ENCODE peak calls at places on chromosomes 3 and 15, in eight cellular contexts. One of them, this sample, is unnamed.

GRCh38 chr3:31862861-31863260 is 118.2 kb downstream of the OSBPL10 start:
- DNase-seq in HTR-8/SVneo: no peak
- DNase-seq in AG04449: no peak
- DNase-seq in KG1: no peak
- DNase-seq in HCEC 1CT: peak
- DNase-seq in stimulated activated CD8-positive, alpha-beta memory T cell treated with anti-CD3 and anti-CD28 coated beads, Interleukin-4, amount 100 ng/mL, for 24 hours: no peak
- DNase-seq in GF-D8: no peak
- DNase-seq in NCI-H748 treated with DMSO at 0.1 percent for 48 hours: no peak
- DNase-seq in this sample: no peak

GRCh38 chr15:51011212-51011611 is 83.5 kb downstream of the TNFAIP8L3 start:
- DNase-seq in GF-D8: no peak
- DNase-seq in HTR-8/SVneo: no peak
- DNase-seq in KG1: no peak
- DNase-seq in stimulated activated CD8-positive, alpha-beta memory T cell treated with anti-CD3 and anti-CD28 coated beads, Interleukin-4, amount 100 ng/mL, for 24 hours: no peak
- DNase-seq in NCI-H748 treated with DMSO at 0.1 percent for 48 hours: no peak
- DNase-seq in AG04449: no peak
- DNase-seq in HCEC 1CT: no peak
- DNase-seq in this sample: no peak

GRCh38 chr3:139772539-139773500 is 95.0 kb upstream of the NMNAT3 start:
- DNase-seq in GF-D8: no peak
- DNase-seq in stimulated activated CD8-positive, alpha-beta memory T cell treated with anti-CD3 and anti-CD28 coated beads, Interleukin-4, amount 100 ng/mL, for 24 hours: no peak
- DNase-seq in NCI-H748 treated with DMSO at 0.1 percent for 48 hours: no peak
- DNase-seq in HCEC 1CT: peak
- DNase-seq in KG1: no peak
- DNase-seq in HTR-8/SVneo: peak
- DNase-seq in AG04449: peak
- DNase-seq in this sample: no peak

GRCh38 chr15:23687143-23687470 is at the start of gene NDN:
- DNase-seq in GF-D8: no peak
- DNase-seq in KG1: no peak
- DNase-seq in stimulated activated CD8-positive, alpha-beta memory T cell treated with anti-CD3 and anti-CD28 coated beads, Interleukin-4, amount 100 ng/mL, for 24 hours: no peak
- DNase-seq in NCI-H748 treated with DMSO at 0.1 percent for 48 hours: no peak
- DNase-seq in HCEC 1CT: no peak
- DNase-seq in HTR-8/SVneo: no peak
- DNase-seq in AG04449: no peak
- DNase-seq in this sample: no peak

GRCh38 chr15:39359736-39360135 is 221.1 kb upstream of the THBS1 start:
- DNase-seq in HCEC 1CT: no peak
- DNase-seq in NCI-H748 treated with DMSO at 0.1 percent for 48 hours: no peak
- DNase-seq in KG1: no peak
- DNase-seq in GF-D8: no peak
- DNase-seq in AG04449: no peak
- DNase-seq in HTR-8/SVneo: no peak
- DNase-seq in stimulated activated CD8-positive, alpha-beta memory T cell treated with anti-CD3 and anti-CD28 coated beads, Interleukin-4, amount 100 ng/mL, for 24 hours: no peak
- DNase-seq in this sample: no peak

GRCh38 chr15:47517737-47518136 is 199.6 kb upstream of the SEMA6D start:
- DNase-seq in AG04449: no peak
- DNase-seq in HCEC 1CT: no peak
- DNase-seq in HTR-8/SVneo: no peak
- DNase-seq in GF-D8: no peak
- DNase-seq in NCI-H748 treated with DMSO at 0.1 percent for 48 hours: no peak
- DNase-seq in KG1: no peak
- DNase-seq in stimulated activated CD8-positive, alpha-beta memory T cell treated with anti-CD3 and anti-CD28 coated beads, Interleukin-4, amount 100 ng/mL, for 24 hours: no peak
- DNase-seq in this sample: no peak

GRCh38 chr3:146164506-146164905 is 3.5 kb upstream of the PLOD2 start:
- DNase-seq in KG1: no peak
- DNase-seq in AG04449: no peak
- DNase-seq in GF-D8: no peak
- DNase-seq in stimulated activated CD8-positive, alpha-beta memory T cell treated with anti-CD3 and anti-CD28 coated beads, Interleukin-4, amount 100 ng/mL, for 24 hours: no peak
- DNase-seq in NCI-H748 treated with DMSO at 0.1 percent for 48 hours: no peak
- DNase-seq in HCEC 1CT: no peak
- DNase-seq in HTR-8/SVneo: no peak
- DNase-seq in this sample: no peak

GRCh38 chr15:67172172-67172571 is 82.3 kb downstream of the AAGAB start:
- DNase-seq in AG04449: no peak
- DNase-seq in stimulated activated CD8-positive, alpha-beta memory T cell treated with anti-CD3 and anti-CD28 coated beads, Interleukin-4, amount 100 ng/mL, for 24 hours: no peak
- DNase-seq in HTR-8/SVneo: no peak
- DNase-seq in KG1: no peak
- DNase-seq in GF-D8: no peak
- DNase-seq in HCEC 1CT: peak
- DNase-seq in NCI-H748 treated with DMSO at 0.1 percent for 48 hours: no peak
- DNase-seq in this sample: no peak

GRCh38 chr3:134463676-134464611 is 21.8 kb downstream of the ANAPC13 start:
- DNase-seq in AG04449: peak
- DNase-seq in HCEC 1CT: peak
- DNase-seq in GF-D8: no peak
- DNase-seq in HTR-8/SVneo: no peak
- DNase-seq in stimulated activated CD8-positive, alpha-beta memory T cell treated with anti-CD3 and anti-CD28 coated beads, Interleukin-4, amount 100 ng/mL, for 24 hours: no peak
- DNase-seq in KG1: no peak
- DNase-seq in NCI-H748 treated with DMSO at 0.1 percent for 48 hours: no peak
- DNase-seq in this sample: no peak

GRCh38 chr3:133414021-133414392 is 14.2 kb downstream of the BFSP2 start:
- DNase-seq in NCI-H748 treated with DMSO at 0.1 percent for 48 hours: no peak
- DNase-seq in HCEC 1CT: no peak
- DNase-seq in GF-D8: no peak
- DNase-seq in KG1: no peak
- DNase-seq in HTR-8/SVneo: no peak
- DNase-seq in AG04449: no peak
- DNase-seq in stimulated activated CD8-positive, alpha-beta memory T cell treated with anti-CD3 and anti-CD28 coated beads, Interleukin-4, amount 100 ng/mL, for 24 hours: no peak
- DNase-seq in this sample: no peak

GRCh38 chr3:81485444-81485865 is 276.0 kb downstream of the GBE1 start:
- DNase-seq in NCI-H748 treated with DMSO at 0.1 percent for 48 hours: no peak
- DNase-seq in HCEC 1CT: peak
- DNase-seq in KG1: no peak
- DNase-seq in stimulated activated CD8-positive, alpha-beta memory T cell treated with anti-CD3 and anti-CD28 coated beads, Interleukin-4, amount 100 ng/mL, for 24 hours: no peak
- DNase-seq in GF-D8: no peak
- DNase-seq in AG04449: peak
- DNase-seq in HTR-8/SVneo: no peak
- DNase-seq in this sample: no peak

GRCh38 chr15:99279783-99280307 is 28.6 kb downstream of the LRRC28 start:
- DNase-seq in HCEC 1CT: no peak
- DNase-seq in NCI-H748 treated with DMSO at 0.1 percent for 48 hours: no peak
- DNase-seq in HTR-8/SVneo: no peak
- DNase-seq in KG1: no peak
- DNase-seq in stimulated activated CD8-positive, alpha-beta memory T cell treated with anti-CD3 and anti-CD28 coated beads, Interleukin-4, amount 100 ng/mL, for 24 hours: no peak
- DNase-seq in GF-D8: no peak
- DNase-seq in AG04449: no peak
- DNase-seq in this sample: no peak

GRCh38 chr15:89898628-89899302 is 5.0 kb upstream of the AP3S2 start:
- DNase-seq in GF-D8: peak
- DNase-seq in AG04449: no peak
- DNase-seq in stimulated activated CD8-positive, alpha-beta memory T cell treated with anti-CD3 and anti-CD28 coated beads, Interleukin-4, amount 100 ng/mL, for 24 hours: no peak
- DNase-seq in HCEC 1CT: peak
- DNase-seq in KG1: peak
- DNase-seq in HTR-8/SVneo: peak
- DNase-seq in NCI-H748 treated with DMSO at 0.1 percent for 48 hours: no peak
- DNase-seq in this sample: no peak

GRCh38 chr3:72102057-72102711 is 317.2 kb upstream of the PROK2 start:
- DNase-seq in stimulated activated CD8-positive, alpha-beta memory T cell treated with anti-CD3 and anti-CD28 coated beads, Interleukin-4, amount 100 ng/mL, for 24 hours: no peak
- DNase-seq in NCI-H748 treated with DMSO at 0.1 percent for 48 hours: no peak
- DNase-seq in AG04449: no peak
- DNase-seq in HTR-8/SVneo: no peak
- DNase-seq in HCEC 1CT: no peak
- DNase-seq in KG1: peak
- DNase-seq in GF-D8: peak
- DNase-seq in this sample: no peak

GRCh38 chr15:31758126-31758525 is 272.2 kb upstream of the CHRNA7 start:
- DNase-seq in stimulated activated CD8-positive, alpha-beta memory T cell treated with anti-CD3 and anti-CD28 coated beads, Interleukin-4, amount 100 ng/mL, for 24 hours: no peak
- DNase-seq in NCI-H748 treated with DMSO at 0.1 percent for 48 hours: peak
- DNase-seq in GF-D8: no peak
- DNase-seq in AG04449: no peak
- DNase-seq in HCEC 1CT: peak
- DNase-seq in KG1: no peak
- DNase-seq in HTR-8/SVneo: no peak
- DNase-seq in this sample: no peak

GRCh38 chr3:176430244-176430893 is 766.9 kb downstream of the TBL1XR1 start:
- DNase-seq in HTR-8/SVneo: peak
- DNase-seq in HCEC 1CT: peak
- DNase-seq in NCI-H748 treated with DMSO at 0.1 percent for 48 hours: peak
- DNase-seq in GF-D8: no peak
- DNase-seq in KG1: no peak
- DNase-seq in AG04449: peak
- DNase-seq in stimulated activated CD8-positive, alpha-beta memory T cell treated with anti-CD3 and anti-CD28 coated beads, Interleukin-4, amount 100 ng/mL, for 24 hours: no peak
- DNase-seq in this sample: no peak

GRCh38 chr3:194867270-194867983 is 181.7 kb downstream of the FAM43A start:
- DNase-seq in AG04449: no peak
- DNase-seq in stimulated activated CD8-positive, alpha-beta memory T cell treated with anti-CD3 and anti-CD28 coated beads, Interleukin-4, amount 100 ng/mL, for 24 hours: no peak
- DNase-seq in HCEC 1CT: no peak
- DNase-seq in NCI-H748 treated with DMSO at 0.1 percent for 48 hours: no peak
- DNase-seq in HTR-8/SVneo: no peak
- DNase-seq in KG1: no peak
- DNase-seq in GF-D8: no peak
- DNase-seq in this sample: no peak

GRCh38 chr15:88476635-88477038 is 9.1 kb downstream of the MRPS11 start:
- DNase-seq in GF-D8: no peak
- DNase-seq in HCEC 1CT: peak
- DNase-seq in NCI-H748 treated with DMSO at 0.1 percent for 48 hours: no peak
- DNase-seq in stimulated activated CD8-positive, alpha-beta memory T cell treated with anti-CD3 and anti-CD28 coated beads, Interleukin-4, amount 100 ng/mL, for 24 hours: no peak
- DNase-seq in KG1: no peak
- DNase-seq in HTR-8/SVneo: peak
- DNase-seq in AG04449: no peak
- DNase-seq in this sample: no peak

GRCh38 chr3:66177026-66177425 is 43.8 kb upstream of the SLC25A26 start:
- DNase-seq in NCI-H748 treated with DMSO at 0.1 percent for 48 hours: no peak
- DNase-seq in HTR-8/SVneo: no peak
- DNase-seq in GF-D8: no peak
- DNase-seq in stimulated activated CD8-positive, alpha-beta memory T cell treated with anti-CD3 and anti-CD28 coated beads, Interleukin-4, amount 100 ng/mL, for 24 hours: no peak
- DNase-seq in AG04449: no peak
- DNase-seq in HCEC 1CT: no peak
- DNase-seq in KG1: no peak
- DNase-seq in this sample: no peak

GRCh38 chr3:58121183-58121582 is 89.6 kb downstream of the DNASE1L3 start:
- DNase-seq in HTR-8/SVneo: no peak
- DNase-seq in NCI-H748 treated with DMSO at 0.1 percent for 48 hours: no peak
- DNase-seq in GF-D8: no peak
- DNase-seq in stimulated activated CD8-positive, alpha-beta memory T cell treated with anti-CD3 and anti-CD28 coated beads, Interleukin-4, amount 100 ng/mL, for 24 hours: no peak
- DNase-seq in HCEC 1CT: no peak
- DNase-seq in KG1: no peak
- DNase-seq in AG04449: no peak
- DNase-seq in this sample: no peak

GRCh38 chr15:84654689-84655453 is 788 bp upstream of the WDR73 start:
- DNase-seq in HCEC 1CT: peak
- DNase-seq in stimulated activated CD8-positive, alpha-beta memory T cell treated with anti-CD3 and anti-CD28 coated beads, Interleukin-4, amount 100 ng/mL, for 24 hours: peak
- DNase-seq in GF-D8: peak
- DNase-seq in NCI-H748 treated with DMSO at 0.1 percent for 48 hours: peak
- DNase-seq in HTR-8/SVneo: peak
- DNase-seq in AG04449: no peak
- DNase-seq in KG1: peak
- DNase-seq in this sample: peak

GRCh38 chr3:188712257-188712924 is 459.4 kb upstream of the TPRG1 start:
- DNase-seq in GF-D8: peak
- DNase-seq in KG1: no peak
- DNase-seq in stimulated activated CD8-positive, alpha-beta memory T cell treated with anti-CD3 and anti-CD28 coated beads, Interleukin-4, amount 100 ng/mL, for 24 hours: no peak
- DNase-seq in HCEC 1CT: peak
- DNase-seq in AG04449: peak
- DNase-seq in NCI-H748 treated with DMSO at 0.1 percent for 48 hours: no peak
- DNase-seq in HTR-8/SVneo: peak
- DNase-seq in this sample: peak

GRCh38 chr3:63964287-63965073 is 52.3 kb upstream of the SCAANT1 start:
- DNase-seq in stimulated activated CD8-positive, alpha-beta memory T cell treated with anti-CD3 and anti-CD28 coated beads, Interleukin-4, amount 100 ng/mL, for 24 hours: no peak
- DNase-seq in HCEC 1CT: no peak
- DNase-seq in KG1: no peak
- DNase-seq in NCI-H748 treated with DMSO at 0.1 percent for 48 hours: no peak
- DNase-seq in GF-D8: no peak
- DNase-seq in HTR-8/SVneo: no peak
- DNase-seq in AG04449: no peak
- DNase-seq in this sample: peak

GRCh38 chr3:134312072-134312872 is 61.6 kb upstream of the RYK start:
- DNase-seq in KG1: no peak
- DNase-seq in NCI-H748 treated with DMSO at 0.1 percent for 48 hours: no peak
- DNase-seq in GF-D8: no peak
- DNase-seq in HTR-8/SVneo: no peak
- DNase-seq in stimulated activated CD8-positive, alpha-beta memory T cell treated with anti-CD3 and anti-CD28 coated beads, Interleukin-4, amount 100 ng/mL, for 24 hours: no peak
- DNase-seq in AG04449: no peak
- DNase-seq in HCEC 1CT: no peak
- DNase-seq in this sample: no peak

GRCh38 chr15:74226761-74227540 is 9.2 kb upstream of the CCDC33 start:
- DNase-seq in stimulated activated CD8-positive, alpha-beta memory T cell treated with anti-CD3 and anti-CD28 coated beads, Interleukin-4, amount 100 ng/mL, for 24 hours: no peak
- DNase-seq in GF-D8: no peak
- DNase-seq in KG1: no peak
- DNase-seq in HCEC 1CT: no peak
- DNase-seq in AG04449: no peak
- DNase-seq in HTR-8/SVneo: no peak
- DNase-seq in NCI-H748 treated with DMSO at 0.1 percent for 48 hours: no peak
- DNase-seq in this sample: no peak

GRCh38 chr3:16917256-16917935 is 32.6 kb downstream of the PLCL2 start:
- DNase-seq in AG04449: no peak
- DNase-seq in HTR-8/SVneo: no peak
- DNase-seq in GF-D8: no peak
- DNase-seq in KG1: no peak
- DNase-seq in NCI-H748 treated with DMSO at 0.1 percent for 48 hours: no peak
- DNase-seq in HCEC 1CT: peak
- DNase-seq in stimulated activated CD8-positive, alpha-beta memory T cell treated with anti-CD3 and anti-CD28 coated beads, Interleukin-4, amount 100 ng/mL, for 24 hours: no peak
- DNase-seq in this sample: no peak

GRCh38 chr3:167078070-167078622 is 302.0 kb downstream of the ZBBX start:
- DNase-seq in HCEC 1CT: no peak
- DNase-seq in stimulated activated CD8-positive, alpha-beta memory T cell treated with anti-CD3 and anti-CD28 coated beads, Interleukin-4, amount 100 ng/mL, for 24 hours: no peak
- DNase-seq in AG04449: no peak
- DNase-seq in GF-D8: no peak
- DNase-seq in HTR-8/SVneo: no peak
- DNase-seq in KG1: no peak
- DNase-seq in NCI-H748 treated with DMSO at 0.1 percent for 48 hours: no peak
- DNase-seq in this sample: no peak

GRCh38 chr15:60557157-60557556 is 78.2 kb upstream of the ICE2 start:
- DNase-seq in GF-D8: no peak
- DNase-seq in stimulated activated CD8-positive, alpha-beta memory T cell treated with anti-CD3 and anti-CD28 coated beads, Interleukin-4, amount 100 ng/mL, for 24 hours: no peak
- DNase-seq in KG1: no peak
- DNase-seq in AG04449: no peak
- DNase-seq in HTR-8/SVneo: no peak
- DNase-seq in NCI-H748 treated with DMSO at 0.1 percent for 48 hours: no peak
- DNase-seq in HCEC 1CT: no peak
- DNase-seq in this sample: no peak

GRCh38 chr3:135994708-135995335 is 29.3 kb downstream of the PPP2R3A start:
- DNase-seq in KG1: no peak
- DNase-seq in HCEC 1CT: no peak
- DNase-seq in stimulated activated CD8-positive, alpha-beta memory T cell treated with anti-CD3 and anti-CD28 coated beads, Interleukin-4, amount 100 ng/mL, for 24 hours: no peak
- DNase-seq in AG04449: no peak
- DNase-seq in NCI-H748 treated with DMSO at 0.1 percent for 48 hours: peak
- DNase-seq in HTR-8/SVneo: no peak
- DNase-seq in GF-D8: no peak
- DNase-seq in this sample: no peak

GRCh38 chr15:79430901-79431635 is 1.1 kb upstream of the MINAR1 start:
- DNase-seq in GF-D8: no peak
- DNase-seq in KG1: no peak
- DNase-seq in stimulated activated CD8-positive, alpha-beta memory T cell treated with anti-CD3 and anti-CD28 coated beads, Interleukin-4, amount 100 ng/mL, for 24 hours: no peak
- DNase-seq in AG04449: no peak
- DNase-seq in NCI-H748 treated with DMSO at 0.1 percent for 48 hours: no peak
- DNase-seq in HTR-8/SVneo: no peak
- DNase-seq in HCEC 1CT: no peak
- DNase-seq in this sample: no peak

GRCh38 chr3:46844397-46844796 is 18.8 kb downstream of the MYL3 start:
- DNase-seq in KG1: no peak
- DNase-seq in stimulated activated CD8-positive, alpha-beta memory T cell treated with anti-CD3 and anti-CD28 coated beads, Interleukin-4, amount 100 ng/mL, for 24 hours: no peak
- DNase-seq in NCI-H748 treated with DMSO at 0.1 percent for 48 hours: no peak
- DNase-seq in HTR-8/SVneo: no peak
- DNase-seq in AG04449: no peak
- DNase-seq in GF-D8: no peak
- DNase-seq in HCEC 1CT: no peak
- DNase-seq in this sample: no peak

GRCh38 chr15:70121656-70122297 is 24.1 kb upstream of the TLE3 start:
- DNase-seq in NCI-H748 treated with DMSO at 0.1 percent for 48 hours: no peak
- DNase-seq in HCEC 1CT: peak
- DNase-seq in GF-D8: no peak
- DNase-seq in AG04449: no peak
- DNase-seq in stimulated activated CD8-positive, alpha-beta memory T cell treated with anti-CD3 and anti-CD28 coated beads, Interleukin-4, amount 100 ng/mL, for 24 hours: no peak
- DNase-seq in KG1: no peak
- DNase-seq in HTR-8/SVneo: no peak
- DNase-seq in this sample: no peak

GRCh38 chr3:9352917-9353823 is 9.7 kb upstream of the THUMPD3 start:
- DNase-seq in stimulated activated CD8-positive, alpha-beta memory T cell treated with anti-CD3 and anti-CD28 coated beads, Interleukin-4, amount 100 ng/mL, for 24 hours: peak
- DNase-seq in NCI-H748 treated with DMSO at 0.1 percent for 48 hours: peak
- DNase-seq in HCEC 1CT: peak
- DNase-seq in HTR-8/SVneo: peak
- DNase-seq in GF-D8: peak
- DNase-seq in KG1: peak
- DNase-seq in AG04449: no peak
- DNase-seq in this sample: no peak

GRCh38 chr3:12416731-12417130 is 67.5 kb upstream of the TSEN2 start:
- DNase-seq in GF-D8: no peak
- DNase-seq in HCEC 1CT: no peak
- DNase-seq in AG04449: no peak
- DNase-seq in HTR-8/SVneo: no peak
- DNase-seq in KG1: no peak
- DNase-seq in stimulated activated CD8-positive, alpha-beta memory T cell treated with anti-CD3 and anti-CD28 coated beads, Interleukin-4, amount 100 ng/mL, for 24 hours: no peak
- DNase-seq in NCI-H748 treated with DMSO at 0.1 percent for 48 hours: no peak
- DNase-seq in this sample: no peak

This sample was measured in DMS79.